ENCODE peak calls at places on chromosomes 7 and 10, in ten cellular contexts. B, S, Q, D, N, L, F, T, J and W are unnamed samples.

GRCh38 chr10:60679388-60679987 is 98.8 kb upstream of the CDK1 start:
- DNase-seq in L (no peak), B (peak; percentile 72), T (no peak), F (no peak), S (no peak), J (no peak), N (no peak), D (no peak), Q (no peak), W (no peak)

GRCh38 chr7:138625849-138626230 is 75.3 kb downstream of the SVOPL start:
- DNase-seq in S (no peak), D (no peak), Q (no peak), T (no peak), N (no peak), L (no peak), B (no peak), F (no peak), J (no peak), W (no peak)

GRCh38 chr10:24552346-24553016 is 171.2 kb downstream of the ARHGAP21 start:
- DNase-seq in Q (no peak), L (peak; percentile 58), J (no peak), B (peak; percentile 64), T (no peak), F (peak; percentile 64), S (peak; percentile 10), N (peak; percentile 92), D (no peak), W (peak; percentile 87)

GRCh38 chr7:85489498-85489897 is 302.6 kb upstream of the SEMA3D start:
- DNase-seq in F (no peak), L (peak; percentile 1), T (no peak), J (peak; percentile 99), D (peak; percentile 95), B (no peak), S (peak; percentile 85), Q (no peak), N (no peak), W (peak; percentile 53)

GRCh38 chr10:660413-660979 is 29.0 kb downstream of the DIP2C start:
- DNase-seq in S (no peak), L (no peak), T (no peak), Q (no peak), J (no peak), N (no peak), D (no peak), B (no peak), F (no peak), W (no peak)

GRCh38 chr7:103576616-103577015 is 130.6 kb upstream of the SLC26A5 start:
- DNase-seq in N (no peak), S (no peak), L (no peak), Q (no peak), D (no peak), J (no peak), T (no peak), B (no peak), F (no peak), W (no peak)

GRCh38 chr7:83161186-83161585 is 1.5 kb downstream of the PCLO start:
- DNase-seq in F (peak; percentile 13), N (no peak), D (no peak), J (no peak), L (no peak), S (peak; percentile 17), Q (no peak), T (no peak), B (no peak), W (peak; percentile 23)

GRCh38 chr7:64883113-64883905 is 19.8 kb upstream of the ZNF273 start:
- DNase-seq in S (no peak), T (no peak), B (no peak), L (no peak), Q (no peak), N (peak; percentile 17), J (no peak), D (no peak), F (no peak), W (no peak)

GRCh38 chr7:92615861-92616260 is 25.7 kb upstream of the FAM133B start:
- DNase-seq in N (no peak), L (no peak), S (no peak), Q (no peak), D (no peak), F (no peak), B (no peak), T (no peak), J (no peak), W (no peak)

GRCh38 chr10:16809074-16809718 is 8.0 kb downstream of the RSU1 start:
- DNase-seq in B (no peak), T (no peak), D (peak; percentile 36), J (no peak), S (peak; percentile 79), Q (peak; percentile 62), L (peak; percentile 42), N (peak; percentile 38), F (peak; percentile 71), W (peak; percentile 30)

GRCh38 chr7:464177-464711 is 55.4 kb downstream of the PDGFA start:
- DNase-seq in L (no peak), D (no peak), J (no peak), Q (no peak), F (no peak), N (no peak), T (no peak), B (no peak), S (no peak), W (no peak)

GRCh38 chr10:25573281-25573680 is 360.7 kb upstream of the MYO3A start:
- DNase-seq in F (no peak), B (no peak), J (no peak), Q (no peak), D (no peak), N (no peak), S (no peak), T (peak; percentile 77), L (no peak), W (no peak)

GRCh38 chr10:12484945-12485805 is 135.8 kb downstream of the CAMK1D start:
- DNase-seq in Q (peak; percentile 43), B (no peak), T (no peak), F (no peak), N (peak; percentile 47), S (no peak), D (no peak), L (peak; percentile 13), J (no peak), W (no peak)

GRCh38 chr10:112335104-112335840 is 38.6 kb upstream of the ACSL5 start:
- DNase-seq in J (no peak), T (no peak), S (peak; percentile 53), Q (no peak), F (no peak), N (peak; percentile 34), D (peak; percentile 27), B (no peak), L (peak; percentile 9), W (no peak)

GRCh38 chr10:107984149-107984548 is 819.6 kb upstream of the SORCS1 start:
- DNase-seq in J (no peak), T (no peak), S (no peak), F (no peak), L (no peak), Q (no peak), D (no peak), N (no peak), B (no peak), W (no peak)

GRCh38 chr7:112001089-112001826 is 204.9 kb downstream of the DOCK4 start:
- DNase-seq in S (peak; percentile 95), Q (no peak), D (peak; percentile 45), T (peak; percentile 51), F (no peak), L (peak; percentile 70), B (no peak), N (no peak), J (peak; percentile 91), W (peak; percentile 90)

GRCh38 chr7:51732951-51733350 is 416.3 kb upstream of the COBL start:
- DNase-seq in J (no peak), B (no peak), S (no peak), D (no peak), N (no peak), L (peak; percentile 1), T (no peak), F (peak; percentile 9), Q (no peak), W (no peak)
- TF ChIP-seq CTCF in J (no peak), B (no peak), S (no peak), D (no peak), N (no peak), L (no peak), T (no peak), F (peak; percentile 39), Q (no peak), W (no peak)

DNA sequence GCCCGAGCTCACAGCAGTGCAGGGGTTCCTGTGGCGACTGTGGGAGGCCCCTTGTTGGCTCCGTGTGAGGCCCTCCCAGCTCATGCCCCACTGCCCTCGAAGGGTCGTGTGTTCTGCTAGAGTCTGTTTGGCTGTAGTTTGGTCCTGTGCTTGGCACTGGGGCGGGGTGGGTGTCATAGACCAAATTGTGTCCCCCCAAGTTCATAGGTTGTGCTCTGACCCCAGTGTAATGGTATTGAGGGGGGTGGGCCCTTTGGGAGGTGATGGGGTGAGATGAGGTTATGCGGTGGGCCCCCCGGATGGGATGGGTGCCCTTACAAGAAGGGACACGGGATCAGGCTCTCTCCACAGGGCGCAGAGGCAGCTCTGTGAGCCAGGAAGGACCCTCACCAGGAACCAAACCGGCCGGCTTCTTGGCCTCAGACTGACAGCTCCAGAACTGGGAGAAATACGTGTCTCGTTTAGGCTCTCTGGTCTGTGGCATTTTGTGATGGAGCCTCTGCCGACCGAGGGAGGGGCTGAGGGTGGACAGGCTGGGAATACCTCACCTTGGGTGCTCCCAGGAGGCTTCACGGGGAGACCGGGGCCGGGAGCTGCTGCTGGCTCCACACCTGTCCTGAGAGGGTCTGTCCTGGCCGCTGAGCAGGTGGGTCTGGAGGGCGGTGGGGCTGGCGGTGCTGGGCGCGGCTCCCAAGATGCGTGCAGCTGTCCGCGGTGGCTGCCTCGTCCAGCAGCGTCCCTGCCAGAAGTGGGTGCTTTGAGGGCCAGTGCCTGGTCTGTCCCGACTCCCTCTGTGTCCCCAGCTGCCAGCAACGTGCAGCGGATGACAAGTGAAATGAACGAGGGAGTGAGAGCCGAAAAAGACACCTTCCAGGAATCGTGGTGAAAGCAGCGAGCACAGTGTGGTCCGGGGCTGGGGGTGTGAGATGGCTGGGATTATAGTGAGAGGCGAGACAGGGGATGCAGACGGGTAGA is 89.5 kb downstream of the INPP5A start:
- DNase-seq in S (no peak), D (no peak), T (no peak), B (no peak), L (no peak), N (no peak), F (no peak), Q (peak; percentile 36), J (no peak), W (no peak)
- H3K4me3 ChIP-seq in S (no peak overlapping the region), D (no peak overlapping the region), T (no peak overlapping the region), B (no peak overlapping the region), L (no peak overlapping the region), N (no peak overlapping the region), F (no peak overlapping the region), Q (peak overlapping the region; percentile 16), J (no peak overlapping the region), W (no peak overlapping the region)

GRCh38 chr7:2567663-2568238 is 9.0 kb downstream of the IQCE start:
- DNase-seq in S (peak; percentile 70), B (peak; percentile 51), J (no peak), D (peak; percentile 38), N (no peak), L (no peak), Q (peak; percentile 65), F (peak; percentile 76), T (no peak), W (peak; percentile 9)
- TF ChIP-seq CTCF in S (peak; percentile 82), B (peak; percentile 48), J (peak; percentile 44), D (peak; percentile 56), N (no peak), L (peak; percentile 17), Q (peak; percentile 71), F (peak; percentile 67), T (peak; percentile 66), W (peak; percentile 34)

DNA sequence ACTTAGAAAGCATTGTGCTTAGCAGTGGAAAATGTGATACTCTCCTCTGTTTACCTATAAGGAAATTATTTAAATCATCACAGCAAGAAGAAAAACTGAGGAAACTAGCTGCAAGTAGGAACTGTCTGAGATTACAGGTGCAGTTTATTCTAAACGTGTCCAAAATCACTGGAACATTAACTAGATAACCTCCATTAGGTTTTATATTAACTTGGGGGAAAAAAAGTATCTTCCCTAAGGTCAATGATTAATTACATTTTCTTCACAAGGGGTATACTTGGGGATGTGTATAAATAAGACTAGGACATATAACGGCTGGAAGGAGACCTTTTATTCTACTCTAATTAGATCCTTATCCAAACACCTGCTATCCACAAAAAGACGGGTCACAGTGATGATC is 3.7 kb downstream of the GOT1 start:
- DNase-seq in F (no peak), S (no peak), Q (no peak), T (no peak), D (no peak), J (no peak), N (no peak), B (no peak), L (no peak), W (no peak)
- H3K4me3 ChIP-seq in F (no peak overlapping the region), S (no peak overlapping the region), Q (no peak overlapping the region), T (no peak overlapping the region), D (no peak overlapping the region), J (no peak overlapping the region), N (no peak overlapping the region), B (no peak overlapping the region), L (no peak overlapping the region), W (no peak overlapping the region)